ENCODE peak calls at places on chromosomes 13 and 19, in nine cellular contexts. G is left cardiac atrium; U is right lobe of liver; F is iPS-NIHi11; M is EL; H is activated CD8-positive, alpha-beta memory T cell treated with anti-CD3 and anti-CD28 coated beads for 24 hours; Z is T-cell; X is hypothalamus; A is stimulated activated CD4-positive, alpha-beta T cell treated with anti-CD3 and anti-CD28 coated beads, Interleukin-4, amount 100 ng/mL, for 48 hours. I is an unnamed sample.

GRCh38 chr19:38047641-38048040 is 140.6 kb downstream of the SIPA1L3 start:
- DNase-seq in X (no peak), M (no peak), U (no peak), G (no peak), A (no peak), Z (no peak), H (no peak), F (peak), I (no peak)

GRCh38 chr13:70407486-70407885 is 299.2 kb upstream of the KLHL1 start:
- DNase-seq in Z (no peak), X (no peak), G (no peak), U (no peak), F (no peak), H (no peak), A (no peak), M (no peak), I (no peak)

GRCh38 chr13:87669379-87669978 is 1.7 kb upstream of the SLITRK5 start:
- DNase-seq in M (no peak), F (no peak), H (no peak), Z (no peak), U (no peak), X (peak), G (no peak), A (no peak), I (no peak)

GRCh38 chr19:38706792-38707511 is 37.3 kb downstream of the CAPN12 start:
- DNase-seq in F (peak), G (no peak), X (no peak), M (no peak), Z (no peak), U (no peak), A (no peak), H (no peak), I (no peak)

GRCh38 chr13:40384976-40385857 is 281.2 kb downstream of the FOXO1 start:
- DNase-seq in Z (no peak), F (no peak), X (no peak), U (no peak), M (no peak), A (no peak), G (no peak), H (no peak), I (no peak)

GRCh38 chr19:1020868-1021425 is at the start of gene TMEM259:
- DNase-seq in A (peak), X (peak), Z (peak), M (peak), H (peak), G (peak), F (peak), U (peak), I (peak)

GRCh38 chr19:4707956-4708650 is 15.5 kb downstream of the DPP9 start:
- DNase-seq in F (no peak), G (no peak), H (no peak), X (no peak), U (peak), A (no peak), Z (no peak), M (peak), I (no peak)

GRCh38 chr13:37540228-37540627 is 58.3 kb downstream of the POSTN start:
- DNase-seq in U (no peak), A (no peak), H (no peak), F (no peak), X (no peak), Z (no peak), G (no peak), M (peak), I (no peak)

GRCh38 chr13:43113603-43114002 is 90.2 kb downstream of the DNAJC15 start:
- DNase-seq in U (no peak), X (no peak), Z (no peak), A (no peak), F (no peak), H (no peak), G (no peak), M (no peak), I (no peak)

GRCh38 chr13:113863511-113864302 is at the start of gene GAS6:
- DNase-seq in F (peak), U (peak), A (no peak), H (peak), Z (no peak), G (peak), M (peak), X (peak), I (peak)

GRCh38 chr19:18919895-18920204 is 335 bp downstream of the DDX49 start:
- DNase-seq in M (no peak), Z (no peak), A (no peak), F (no peak), H (no peak), X (no peak), U (no peak), G (no peak), I (no peak)

GRCh38 chr19:16325671-16326400 is 1.2 kb downstream of the KLF2 start:
- DNase-seq in F (peak), Z (peak), U (peak), X (peak), G (peak), H (no peak), A (no peak), M (peak), I (no peak)

GRCh38 chr19:29371766-29372415 is 153.9 kb upstream of the VSTM2B start:
- DNase-seq in H (peak), X (no peak), G (no peak), F (no peak), M (no peak), U (no peak), Z (no peak), A (no peak), I (peak)